ENCODE peak calls at places on chromosome 12, in seven cellular contexts. H is NCI-H1694, A is Daoy, G is frontal cortex, P is fibroblast of mammary gland, T is left ventricle myocardium inferior, Q is tibial nerve. B is an unnamed sample.

GRCh38 chr12:50637870-50638481 is 125.9 kb upstream of the ATF1 start:
- DNase-seq in T (no peak), P (peak), H (peak), G (peak), A (no peak), Q (no peak), B (peak)

GRCh38 chr12:22101749-22102243 is 55.8 kb downstream of the CMAS start:
- DNase-seq in A (peak), H (no peak), P (peak), Q (peak), T (no peak), G (peak), B (peak)

GRCh38 chr12:132066345-132066685 is 77.8 kb downstream of the DDX51 start:
- DNase-seq in G (no peak), A (no peak), H (no peak), T (no peak), P (no peak), Q (no peak), B (no peak)

GRCh38 chr12:47812797-47813490 is 6.8 kb downstream of the HDAC7 start:
- DNase-seq in P (peak), G (peak), Q (peak), H (no peak), T (peak), A (peak), B (peak)

GRCh38 chr12:31005256-31005943 is 68.3 kb upstream of the DDX11 start:
- DNase-seq in P (no peak), G (no peak), H (no peak), Q (no peak), T (no peak), A (no peak), B (no peak)

GRCh38 chr12:753401-754237 is 1.2 kb downstream of the WNK1 start:
- DNase-seq in Q (peak), H (no peak), T (peak), P (peak), G (no peak), A (peak), B (peak)

GRCh38 chr12:101570022-101570421 is 24.7 kb upstream of the MYBPC1 start:
- DNase-seq in T (no peak), Q (no peak), H (peak), P (peak), A (peak), G (peak), B (peak)

GRCh38 chr12:57151741-57152407 is 4.5 kb upstream of the LRP1-AS start:
- DNase-seq in H (no peak), P (peak), A (peak), Q (peak), T (peak), G (no peak), B (peak)

GRCh38 chr12:49129332-49130150 is 1.7 kb downstream of the TUBA1B start:
- DNase-seq in G (peak), P (no peak), Q (no peak), A (no peak), H (no peak), T (peak), B (peak)

GRCh38 chr12:7107181-7108041 is 1.6 kb downstream of the C1RL start:
- DNase-seq in G (no peak), P (no peak), Q (no peak), H (no peak), A (no peak), T (no peak), B (peak)

GRCh38 chr12:40106655-40107054 is 774 bp upstream of the SLC2A13 start:
- DNase-seq in A (no peak), H (no peak), Q (no peak), P (no peak), T (no peak), G (no peak), B (no peak)

GRCh38 chr12:39617887-39618286 is 1.7 kb downstream of the ABCD2 start:
- DNase-seq in T (no peak), H (no peak), P (no peak), Q (no peak), G (no peak), A (no peak), B (no peak)

GRCh38 chr12:1795785-1796514 is 24.4 kb upstream of the LRTM2 start:
- DNase-seq in Q (peak), A (peak), T (peak), G (peak), H (peak), P (peak), B (peak)

GRCh38 chr12:106030210-106031175 is 108.3 kb downstream of the NUAK1 start:
- DNase-seq in G (no peak), Q (no peak), H (no peak), P (peak), T (no peak), A (peak), B (peak)

GRCh38 chr12:46942579-46942978 is 116.8 kb upstream of the SLC38A4 start:
- DNase-seq in P (peak), G (no peak), T (no peak), Q (no peak), A (peak), H (no peak), B (peak)

GRCh38 chr12:64059685-64060084 is 162.4 kb downstream of the KICS2 start:
- DNase-seq in T (no peak), H (no peak), A (no peak), P (peak), G (no peak), Q (no peak), B (peak)

GRCh38 chr12:24246921-24247320 is 297.5 kb upstream of the SOX5 start:
- DNase-seq in T (no peak), G (no peak), Q (no peak), P (no peak), H (no peak), A (no peak), B (no peak)

B was measured in GM23248.